ENCODE peak calls at places on chromosomes 2 and 18, in nine cellular contexts. G is ovary, I is astrocyte of the spinal cord, H is PC-9, E is mammary epithelial cell, A is HFF-Myc, J is K562, C is GM12878, O is kidney epithelial cell. D is an unnamed sample.

GRCh38 chr2:221255862-221256261 is 316.2 kb downstream of the EPHA4 start:
- DNase-seq in G (no peak), I (no peak), H (no peak), E (no peak), A (no peak), J (no peak), C (no peak), O (no peak), D (no peak)

GRCh38 chr2:96108578-96109561 is 7.5 kb downstream of the ADRA2B start:
- DNase-seq in G (peak; percentile 39), I (no peak), H (no peak), E (no peak), A (no peak), J (no peak), C (no peak), O (no peak), D (peak; percentile 11)

GRCh38 chr2:172938713-172939375 is 136.8 kb upstream of the MAP3K20 start:
- DNase-seq in G (no peak), I (no peak), H (no peak), E (no peak), A (no peak), J (no peak), C (no peak), O (no peak), D (peak; percentile 44)

GRCh38 chr2:98445708-98446577 is 1.3 kb downstream of the INPP4A start:
- DNase-seq in G (no peak), I (no peak), H (peak; percentile 31), E (no peak), A (no peak), J (peak; percentile 38), C (no peak), O (no peak), D (no peak)

GRCh38 chr2:239496700-239497099 is 95.9 kb upstream of the HDAC4 start:
- DNase-seq in G (no peak), I (no peak), H (no peak), E (no peak), A (no peak), J (peak; percentile 38), C (no peak), O (no peak), D (no peak)

GRCh38 chr2:169426069-169426663 is 53.1 kb upstream of the BBS5 start:
- DNase-seq in G (no peak), I (no peak), H (no peak), E (no peak), A (no peak), J (no peak), C (no peak), O (no peak), D (no peak)

GRCh38 chr2:48248251-48248933 is 281.6 kb upstream of the STON1 start:
- DNase-seq in G (no peak), I (peak; percentile 89), H (peak; percentile 30), E (peak; percentile 93), A (peak; percentile 65), J (no peak), C (peak; percentile 48), O (peak; percentile 78), D (peak; percentile 91)

GRCh38 chr18:22998336-22998735 is 65.2 kb downstream of the RBBP8 start:
- DNase-seq in G (no peak), I (no peak), H (no peak), E (no peak), A (no peak), J (no peak), C (no peak), O (no peak), D (no peak)

GRCh38 chr18:37578886-37579513 is 13.4 kb upstream of the CELF4 start:
- DNase-seq in G (no peak), I (peak; percentile 4), H (no peak), E (peak; percentile 33), A (peak; percentile 12), J (peak; percentile 57), C (no peak), O (no peak), D (peak; percentile 46)

GRCh38 chr2:42856106-42856860 is 63.9 kb upstream of the HAAO start:
- DNase-seq in G (peak; percentile 32), I (no peak), H (no peak), E (no peak), A (no peak), J (no peak), C (no peak), O (no peak), D (no peak)

GRCh38 chr18:63888473-63889190 is 1.1 kb downstream of the SERPINB2 start:
- DNase-seq in G (no peak), I (no peak), H (no peak), E (peak; percentile 55), A (no peak), J (no peak), C (no peak), O (no peak), D (no peak)

GRCh38 chr2:160306985-160307384 is 106.9 kb upstream of the ITGB6 start:
- DNase-seq in G (peak; percentile 49), I (peak; percentile 72), H (no peak), E (no peak), A (peak; percentile 78), J (no peak), C (no peak), O (no peak), D (peak; percentile 74)

GRCh38 chr2:148253716-148254115 is 232.8 kb downstream of the MBD5 start:
- DNase-seq in G (no peak), I (peak; percentile 26), H (no peak), E (peak; percentile 71), A (no peak), J (no peak), C (no peak), O (no peak), D (no peak)

GRCh38 chr2:235893129-235893698 is 275.0 kb downstream of the GBX2 start:
- DNase-seq in G (no peak), I (no peak), H (no peak), E (no peak), A (no peak), J (no peak), C (no peak), O (no peak), D (no peak)

GRCh38 chr2:168397629-168398028 is 58.4 kb upstream of the CERS6 start:
- DNase-seq in G (no peak), I (no peak), H (no peak), E (peak; percentile 71), A (no peak), J (no peak), C (no peak), O (no peak), D (no peak)

GRCh38 chr18:30632058-30632718 is 410.4 kb downstream of the DSC3 start:
- DNase-seq in G (no peak), I (no peak), H (no peak), E (no peak), A (no peak), J (no peak), C (no peak), O (no peak), D (no peak)

DNA sequence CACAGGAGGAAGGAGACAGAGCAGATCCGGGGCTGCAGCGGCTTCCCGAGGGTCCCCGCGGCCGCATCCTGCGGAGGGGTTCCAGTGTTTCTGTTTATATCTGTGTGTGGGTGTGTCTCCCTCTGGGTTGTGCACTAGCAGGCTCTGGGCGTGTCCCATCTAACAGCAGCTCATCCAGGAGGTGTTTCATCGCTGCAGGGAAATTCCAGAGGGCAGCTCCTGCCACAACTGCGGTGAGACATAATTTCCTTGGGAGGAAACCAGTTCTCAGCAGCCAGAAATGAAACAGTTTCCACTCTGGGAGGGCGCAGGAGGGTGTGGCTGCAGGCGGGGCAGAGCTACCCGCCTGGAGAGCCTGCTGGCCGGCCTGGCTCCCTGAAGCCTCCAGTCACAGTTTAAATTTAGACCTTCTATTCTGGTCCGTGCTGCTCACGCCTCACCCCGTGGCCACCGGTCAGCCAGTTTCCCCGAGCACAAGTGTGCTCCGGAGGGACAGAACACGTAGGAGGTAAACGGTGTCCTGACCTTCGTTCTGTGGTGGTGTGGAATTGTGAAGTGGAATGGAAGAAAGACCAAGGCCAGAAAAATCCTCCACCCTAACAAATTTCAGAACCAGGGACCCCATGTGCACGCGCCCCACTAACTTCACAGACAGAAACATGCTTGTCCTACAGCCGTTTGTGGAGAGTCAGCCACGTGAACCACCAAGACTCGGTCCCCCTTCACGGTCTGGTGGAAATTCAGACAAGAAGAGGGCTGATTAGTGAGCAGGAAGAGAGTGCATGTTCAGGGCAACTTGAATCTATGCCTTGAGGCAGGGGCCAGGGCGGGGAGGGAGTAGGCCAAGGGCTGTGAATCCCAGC is 50.2 kb downstream of the TEX44 start:
- DNase-seq in G (peak; percentile 79), I (peak; percentile 96), H (peak; percentile 95), E (peak; percentile 99), A (peak; percentile 94), J (peak; percentile 48), C (peak; percentile 63), O (peak; percentile 96), D (peak; percentile 94)
- H3K4me3 ChIP-seq in G (peak overlapping the region; percentile 14), I (no peak overlapping the region), H (peak overlapping the region; percentile 48), E (no peak overlapping the region), A (no peak overlapping the region), J (no peak overlapping the region), C (peak overlapping the region; percentile 63), O (no peak overlapping the region), D (peak overlapping the region; percentile 32)

DNA sequence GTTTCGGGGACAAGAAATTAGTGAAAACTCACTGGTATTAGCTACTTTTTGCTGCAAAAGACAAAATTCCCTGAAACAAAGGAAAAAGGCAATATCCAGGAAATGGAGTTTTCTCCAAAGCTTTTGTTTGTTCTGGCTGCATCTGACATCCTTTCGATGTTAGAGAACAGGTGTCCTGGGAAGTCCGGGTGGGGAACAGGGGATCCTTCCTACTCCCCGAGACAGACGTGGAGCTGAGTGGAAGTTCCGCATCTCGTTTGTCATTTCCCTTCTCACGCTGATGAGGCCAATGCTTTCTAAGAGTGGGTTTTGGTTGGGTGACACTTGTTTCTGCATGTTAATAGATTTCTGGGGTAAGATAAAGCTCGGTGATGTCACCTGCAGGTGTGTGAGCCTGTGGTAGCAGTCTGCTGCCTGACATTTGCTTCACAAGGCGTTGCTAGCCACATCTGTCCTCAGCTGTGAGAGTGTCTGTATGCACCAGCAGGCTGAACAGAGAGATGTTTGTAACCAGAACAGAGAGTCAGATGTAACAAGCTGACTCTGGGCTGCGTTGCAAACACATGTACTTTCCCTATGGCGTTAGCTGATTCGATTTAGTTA is 125.9 kb downstream of the ACOXL start:
- DNase-seq in G (no peak), I (no peak), H (no peak), E (no peak), A (no peak), J (no peak), C (peak; percentile 69), O (no peak), D (no peak)
- H3K4me3 ChIP-seq in G (no peak overlapping the region), I (no peak overlapping the region), H (no peak overlapping the region), E (no peak overlapping the region), A (no peak overlapping the region), J (no peak overlapping the region), C (no peak overlapping the region), O (no peak overlapping the region), D (no peak overlapping the region)

DNA sequence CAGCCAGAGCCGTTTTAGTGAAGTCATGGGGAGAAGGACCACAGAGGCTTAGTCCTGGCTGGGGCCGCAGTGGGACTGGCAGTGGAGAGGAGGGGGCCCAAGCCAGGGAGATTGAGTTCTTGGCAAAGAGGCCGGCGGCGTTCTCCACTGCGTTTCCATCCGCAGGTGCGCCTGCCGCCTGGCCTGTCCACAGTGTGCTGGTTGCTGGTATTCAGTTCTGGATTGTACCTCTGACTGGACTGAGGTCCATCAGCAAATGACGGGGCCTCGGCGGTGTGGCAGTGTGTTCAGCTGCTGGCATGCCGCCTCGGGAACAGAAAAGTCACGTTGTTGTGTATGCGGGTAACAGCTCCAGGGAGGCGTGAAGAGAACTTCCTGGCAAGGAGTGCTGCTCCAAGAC is 36.8 kb downstream of the LRRFIP1 start:
- DNase-seq in G (no peak), I (no peak), H (no peak), E (no peak), A (no peak), J (no peak), C (no peak), O (no peak), D (no peak)
- H3K4me3 ChIP-seq in G (no peak overlapping the region), I (no peak overlapping the region), H (no peak overlapping the region), E (no peak overlapping the region), A (no peak overlapping the region), J (no peak overlapping the region), C (no peak overlapping the region), O (no peak overlapping the region), D (no peak overlapping the region)

GRCh38 chr2:26073830-26074229 is 39.9 kb downstream of the RAB10 start:
- DNase-seq in G (no peak), I (no peak), H (no peak), E (no peak), A (no peak), J (no peak), C (no peak), O (no peak), D (no peak)
- H3K4me3 ChIP-seq in G (no peak overlapping the region), I (no peak overlapping the region), H (no peak overlapping the region), E (no peak overlapping the region), A (no peak overlapping the region), J (peak overlapping the region; percentile 6), C (no peak overlapping the region), O (no peak overlapping the region), D (no peak overlapping the region)

D was measured in choroid plexus epithelial cell.